ENCODE peak calls at places on chromosomes 12 and 14, in nine cellular contexts. C is foreskin fibroblast, A is fibroblast of mammary gland, X is glutamatergic neuron, Y is AG10803, R is prostate gland, H is lung, Q is suprapubic skin, U is uterus. O is an unnamed sample.

GRCh38 chr12:20463920-20464524 is 95.7 kb downstream of the PDE3A start:
- DNase-seq in U (no peak), X (no peak), R (no peak), A (peak), H (no peak), C (no peak), Q (no peak), Y (peak), O (peak)

GRCh38 chr12:18706798-18707197 is 31.0 kb downstream of the PLCZ1 start:
- DNase-seq in H (no peak), X (no peak), U (no peak), A (peak), Q (no peak), C (no peak), R (no peak), Y (no peak), O (peak)

GRCh38 chr14:100348253-100348729 is 25.2 kb downstream of the SLC25A47 start:
- DNase-seq in Y (no peak), H (no peak), U (no peak), A (no peak), R (no peak), C (no peak), X (no peak), Q (no peak), O (no peak)

GRCh38 chr12:6367065-6367968 is 8.0 kb downstream of the SCNN1A start:
- DNase-seq in A (peak), C (no peak), R (no peak), Q (no peak), Y (no peak), X (no peak), U (no peak), H (no peak), O (peak)

GRCh38 chr12:94798107-94798506 is 147.8 kb upstream of the TMCC3 start:
- DNase-seq in Q (no peak), C (no peak), H (no peak), R (no peak), U (no peak), A (no peak), X (no peak), Y (no peak), O (no peak)

GRCh38 chr12:82326905-82327503 is 31.2 kb downstream of the CCDC59 start:
- DNase-seq in Q (no peak), H (no peak), R (no peak), Y (peak), C (peak), A (peak), X (no peak), U (no peak), O (peak)

GRCh38 chr14:101581806-101582205 is 20.5 kb downstream of the DIO3 start:
- DNase-seq in X (no peak), Q (no peak), Y (no peak), A (no peak), R (no peak), C (no peak), U (no peak), H (no peak), O (no peak)

GRCh38 chr14:69356903-69357543 is 41.1 kb downstream of the ERH start:
- DNase-seq in X (no peak), Y (no peak), R (no peak), H (no peak), C (no peak), U (no peak), Q (no peak), A (no peak), O (no peak)

GRCh38 chr14:46580941-46581671 is 70.5 kb downstream of the RPL10L start:
- DNase-seq in Y (no peak), C (no peak), H (no peak), X (peak), U (no peak), A (peak), R (no peak), Q (no peak), O (peak)

GRCh38 chr14:23162005-23162404 is 21.5 kb downstream of the SLC7A8 start:
- DNase-seq in H (no peak), X (no peak), U (no peak), Y (no peak), A (no peak), C (no peak), R (no peak), Q (no peak), O (no peak)

GRCh38 chr12:121260091-121260490 is 36.4 kb downstream of the CAMKK2 start:
- DNase-seq in H (no peak), U (no peak), Q (no peak), C (no peak), R (no peak), X (no peak), A (no peak), Y (no peak), O (no peak)

GRCh38 chr14:57747036-57747435 is 118.9 kb downstream of the SLC35F4 start:
- DNase-seq in Y (no peak), R (no peak), U (no peak), A (no peak), Q (no peak), X (no peak), H (peak), C (no peak), O (peak)

GRCh38 chr14:29475641-29476040 is 452.0 kb downstream of the PRKD1 start:
- DNase-seq in Q (no peak), Y (no peak), H (no peak), R (no peak), C (no peak), U (no peak), A (no peak), X (no peak), O (no peak)

GRCh38 chr12:38689704-38690103 is 215.7 kb downstream of the CPNE8 start:
- DNase-seq in Q (no peak), R (no peak), Y (peak), X (no peak), A (peak), H (no peak), C (peak), U (no peak), O (peak)

GRCh38 chr12:84508325-84508861 is 404.2 kb downstream of the SLC6A15 start:
- DNase-seq in X (no peak), U (peak), Y (peak), Q (peak), H (no peak), C (peak), A (peak), R (no peak), O (peak)

GRCh38 chr12:84502180-84502857 is 410.3 kb downstream of the SLC6A15 start:
- DNase-seq in C (no peak), H (no peak), R (no peak), U (no peak), Y (no peak), X (no peak), Q (no peak), A (no peak), O (no peak)

GRCh38 chr12:84507914-84508313 is 404.7 kb downstream of the SLC6A15 start:
- DNase-seq in Y (peak), Q (peak), R (no peak), C (peak), H (no peak), U (no peak), A (peak), X (no peak), O (no peak)

GRCh38 chr12:84506317-84506716 is 406.3 kb downstream of the SLC6A15 start:
- DNase-seq in Y (no peak), C (no peak), R (no peak), X (no peak), H (no peak), U (no peak), Q (no peak), A (peak), O (no peak)

GRCh38 chr12:84502907-84503787 is 409.5 kb downstream of the SLC6A15 start:
- DNase-seq in A (peak), H (peak), C (peak), Q (no peak), R (peak), U (no peak), Y (peak), X (peak), O (peak)
- TF ChIP-seq CTCF in A (peak), H (peak), C (peak), Q (peak), R (no peak), U (peak), Y (peak), X (peak), O (peak)

GRCh38 chr12:30002677-30003076 is 218.9 kb upstream of the TMTC1 start:
- DNase-seq in Q (no peak), X (no peak), R (no peak), C (no peak), H (no peak), A (no peak), Y (no peak), U (no peak), O (no peak)
- TF ChIP-seq CTCF in Q (no peak), X (no peak), R (no peak), C (no peak), H (no peak), A (peak), Y (no peak), U (no peak), O (no peak)

GRCh38 chr12:108526482-108527234 is 11.6 kb downstream of the FICD start:
- DNase-seq in U (no peak), Y (peak), C (peak), R (no peak), H (no peak), Q (no peak), X (no peak), A (peak), O (peak)
- TF ChIP-seq CTCF in U (no peak), Y (peak), C (peak), R (no peak), H (no peak), Q (no peak), X (no peak), A (peak), O (no peak)

GRCh38 chr12:74408601-74409166 is 129.0 kb upstream of the ATXN7L3B start:
- DNase-seq in X (no peak), U (no peak), Q (no peak), H (no peak), A (no peak), R (no peak), Y (no peak), C (no peak), O (no peak)

GRCh38 chr12:74415633-74416032 is 122.0 kb upstream of the ATXN7L3B start:
- DNase-seq in A (peak), Q (no peak), X (no peak), R (no peak), U (no peak), H (no peak), C (peak), Y (peak), O (peak)

GRCh38 chr12:74418573-74418972 is 119.1 kb upstream of the ATXN7L3B start:
- DNase-seq in Y (no peak), X (no peak), C (no peak), Q (no peak), U (no peak), A (no peak), R (no peak), H (no peak), O (no peak)

GRCh38 chr12:74412607-74413230 is 124.9 kb upstream of the ATXN7L3B start:
- DNase-seq in H (no peak), C (peak), U (no peak), A (peak), X (no peak), R (no peak), Y (peak), Q (no peak), O (peak)
- TF ChIP-seq CTCF in H (no peak), C (peak), U (no peak), A (peak), X (peak), R (peak), Y (peak), Q (no peak), O (peak)

DNA sequence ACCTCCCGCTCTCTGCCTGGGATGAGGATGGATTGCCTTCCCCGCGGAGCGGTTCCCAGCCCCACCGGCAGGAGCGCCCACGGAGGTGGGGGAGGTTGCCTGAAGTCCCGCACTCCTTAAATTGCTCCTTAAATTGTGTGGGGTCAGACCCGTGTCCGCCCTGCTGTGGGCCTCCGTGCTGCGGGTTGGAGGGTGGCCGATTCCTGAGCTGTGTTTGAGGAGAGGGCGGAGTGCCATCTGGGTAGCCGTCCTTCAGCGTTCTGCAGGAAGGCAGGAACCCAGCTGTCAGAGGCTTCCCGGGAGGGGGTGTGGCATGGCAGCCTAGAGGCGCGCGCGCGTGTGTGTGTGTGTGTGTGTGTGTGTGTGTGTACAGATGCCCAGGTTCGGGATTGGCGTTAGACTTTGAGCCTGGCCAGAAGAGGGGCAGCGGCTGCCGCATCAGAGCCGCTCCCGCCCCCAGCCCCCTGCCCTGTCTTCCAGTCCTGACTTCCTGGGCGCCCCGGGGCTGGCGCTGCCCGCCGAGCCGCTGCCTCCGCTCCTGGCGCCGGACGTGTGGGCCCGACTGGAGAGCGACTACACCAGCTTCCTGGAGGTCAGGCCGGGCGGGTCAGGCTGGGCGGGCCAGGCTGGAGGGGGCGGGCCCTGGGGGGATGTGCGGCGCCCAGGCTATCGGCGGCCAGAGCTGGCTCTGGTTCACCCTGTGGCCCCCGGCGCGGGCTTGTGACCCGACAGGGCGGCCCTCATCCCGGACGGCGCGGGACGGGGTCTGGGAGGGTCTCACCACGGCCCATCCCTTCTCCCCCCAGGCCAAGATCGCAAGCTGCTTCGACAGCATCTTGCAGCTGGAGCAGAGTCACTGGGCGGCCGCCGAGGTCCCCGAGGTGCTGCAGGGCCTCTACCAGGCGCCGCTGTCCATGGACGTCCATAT is 9.2 kb downstream of the EXOC3L4 start:
- DNase-seq in C (no peak), X (peak), R (peak), Y (peak), H (no peak), Q (no peak), U (no peak), A (peak), O (peak)
- TF ChIP-seq CTCF in C (no peak), X (peak), R (no peak), Y (peak), H (no peak), Q (no peak), U (no peak), A (peak), O (peak)

DNA sequence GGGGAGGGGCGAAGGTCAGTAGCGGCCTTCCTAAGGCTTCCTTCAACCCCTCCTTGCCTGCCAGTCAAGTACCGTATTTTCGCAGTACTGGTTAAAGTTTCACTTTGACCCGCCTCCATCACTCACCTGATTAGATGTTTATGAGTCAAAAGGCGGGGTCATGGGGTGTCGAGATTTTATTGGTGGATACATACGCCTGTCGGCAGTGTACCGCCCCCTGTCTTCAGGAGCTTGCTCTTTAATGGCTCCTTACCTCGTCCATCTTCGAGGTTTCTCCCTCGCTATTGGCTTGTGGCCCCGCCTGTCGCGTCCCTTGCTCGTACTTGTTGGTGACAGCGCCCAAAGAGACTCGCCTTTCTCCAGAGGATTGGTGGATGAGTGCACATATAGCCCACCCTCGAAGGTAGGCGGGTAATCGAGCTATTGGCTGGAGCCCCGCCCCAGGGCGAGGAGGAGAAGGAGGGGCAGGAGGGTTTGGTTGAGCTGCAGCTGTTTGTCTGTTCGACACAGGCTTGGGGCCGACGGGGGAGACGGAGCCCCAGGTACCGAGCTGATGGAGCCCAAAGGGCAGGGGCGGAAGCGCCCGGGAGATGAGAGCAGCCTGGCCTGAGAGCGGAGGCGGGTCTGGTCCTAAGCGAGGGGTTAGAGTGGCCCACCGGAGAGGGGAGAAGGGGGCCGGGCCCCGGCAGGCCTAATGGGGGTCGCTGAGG is at the start of gene RAB5B:
- DNase-seq in C (peak), H (peak), A (peak), R (peak), Y (peak), U (peak), X (peak), Q (peak), O (peak)
- TF ChIP-seq CTCF in C (no peak), H (peak), A (no peak), R (peak), Y (no peak), U (no peak), X (peak), Q (peak), O (peak)